ENCODE peak calls at places on chromosomes 7 and 10, in six cellular contexts. Y is dermis blood vessel endothelial cell, Q is fibroblast of the aortic adventitia, N is mesendoderm, D is hippocampal formation, H is occipital lobe. L is an unnamed sample.

GRCh38 chr7:2953588-2954407 is 89.9 kb downstream of the CARD11 start:
- DNase-seq in Y (no peak), Q (no peak), N (no peak), D (no peak), H (no peak), L (no peak)

GRCh38 chr10:132910901-132911711 is 31.3 kb downstream of the CFAP46 start:
- DNase-seq in Y (no peak), Q (no peak), N (no peak), D (no peak), H (no peak), L (no peak)

GRCh38 chr7:100867040-100867795 is at the start of gene TRIP6:
- DNase-seq in Y (peak), Q (peak), N (peak), D (peak), H (peak), L (peak)

GRCh38 chr7:116487907-116488521 is 11.5 kb upstream of the CAV2 start:
- DNase-seq in Y (no peak), Q (no peak), N (no peak), D (no peak), H (no peak), L (no peak)

GRCh38 chr7:73738220-73738611 is 386 bp downstream of the ABHD11 start:
- DNase-seq in Y (peak), Q (peak), N (peak), D (peak), H (peak), L (no peak)

GRCh38 chr7:87624628-87625027 is 3.6 kb upstream of the RUNDC3B start:
- DNase-seq in Y (peak), Q (no peak), N (no peak), D (no peak), H (no peak), L (no peak)

GRCh38 chr7:71612892-71613291 is 480.9 kb downstream of the GALNT17 start:
- DNase-seq in Y (no peak), Q (no peak), N (peak), D (no peak), H (peak), L (no peak)

GRCh38 chr10:91935886-91936285 is 12.3 kb downstream of the BTAF1 start:
- DNase-seq in Y (no peak), Q (no peak), N (no peak), D (no peak), H (no peak), L (no peak)

GRCh38 chr7:16135628-16136027 is 285.7 kb downstream of the CRPPA start:
- DNase-seq in Y (no peak), Q (peak), N (no peak), D (no peak), H (no peak), L (no peak)

GRCh38 chr10:102975483-102976057 is 57.5 kb downstream of the CNNM2 start:
- DNase-seq in Y (no peak), Q (peak), N (no peak), D (no peak), H (no peak), L (no peak)

L was measured in caudate nucleus.